ENCODE peak calls at places on chromosomes 2 and 18, in five cellular contexts. One of them, this sample, is unnamed.

GRCh38 chr2:177254433-177255226 is 9.9 kb downstream of the NFE2L2 start:
- DNase-seq in transverse colon: peak; percentile 88
- DNase-seq in kidney epithelial cell: no peak
- DNase-seq in mammary epithelial cell: no peak
- DNase-seq in AG04450: no peak
- DNase-seq in this sample: peak; percentile 86

GRCh38 chr2:58146707-58147106 is 94.4 kb downstream of the FANCL start:
- DNase-seq in mammary epithelial cell: peak; percentile 64
- DNase-seq in AG04450: no peak
- DNase-seq in transverse colon: no peak
- DNase-seq in kidney epithelial cell: peak; percentile 29
- DNase-seq in this sample: no peak

GRCh38 chr2:15223887-15224286 is 337.2 kb downstream of the NBAS start:
- DNase-seq in mammary epithelial cell: peak; percentile 84
- DNase-seq in AG04450: peak; percentile 42
- DNase-seq in transverse colon: no peak
- DNase-seq in kidney epithelial cell: peak; percentile 51
- DNase-seq in this sample: no peak

GRCh38 chr18:23924813-23925212 is 89.7 kb upstream of the TTC39C start:
- DNase-seq in mammary epithelial cell: no peak
- DNase-seq in kidney epithelial cell: peak; percentile 25
- DNase-seq in transverse colon: no peak
- DNase-seq in AG04450: no peak
- DNase-seq in this sample: no peak

GRCh38 chr2:215950009-215950408 is 63.3 kb downstream of the MREG start:
- DNase-seq in transverse colon: no peak
- DNase-seq in kidney epithelial cell: peak; percentile 23
- DNase-seq in AG04450: no peak
- DNase-seq in mammary epithelial cell: peak; percentile 60
- DNase-seq in this sample: no peak

GRCh38 chr2:95023222-95023597 is 2.3 kb upstream of the MAL start:
- DNase-seq in mammary epithelial cell: peak; percentile 28
- DNase-seq in kidney epithelial cell: no peak
- DNase-seq in transverse colon: no peak
- DNase-seq in AG04450: no peak
- DNase-seq in this sample: peak; percentile 47

GRCh38 chr2:134359367-134360081 is 105.7 kb downstream of the MGAT5 start:
- DNase-seq in mammary epithelial cell: peak; percentile 60
- DNase-seq in transverse colon: peak; percentile 50
- DNase-seq in AG04450: peak; percentile 24
- DNase-seq in kidney epithelial cell: no peak
- DNase-seq in this sample: no peak

GRCh38 chr2:120444691-120445240 is 98.8 kb downstream of the INHBB start:
- DNase-seq in AG04450: no peak
- DNase-seq in mammary epithelial cell: no peak
- DNase-seq in kidney epithelial cell: no peak
- DNase-seq in transverse colon: no peak
- DNase-seq in this sample: no peak

GRCh38 chr2:111160758-111161157 is 40.0 kb downstream of the BCL2L11 start:
- DNase-seq in kidney epithelial cell: peak; percentile 45
- DNase-seq in AG04450: peak; percentile 61
- DNase-seq in transverse colon: no peak
- DNase-seq in mammary epithelial cell: peak; percentile 82
- DNase-seq in this sample: no peak

GRCh38 chr2:221780281-221780688 is 208.2 kb upstream of the EPHA4 start:
- DNase-seq in kidney epithelial cell: no peak
- DNase-seq in mammary epithelial cell: peak; percentile 22
- DNase-seq in transverse colon: no peak
- DNase-seq in AG04450: peak; percentile 6
- DNase-seq in this sample: no peak

GRCh38 chr2:70935468-70936164 is at the start of gene ATP6V1B1:
- DNase-seq in kidney epithelial cell: no peak
- DNase-seq in transverse colon: no peak
- DNase-seq in AG04450: no peak
- DNase-seq in mammary epithelial cell: no peak
- DNase-seq in this sample: peak; percentile 6

GRCh38 chr2:145835665-145836064 is 1315.7 kb upstream of the ZEB2 start:
- DNase-seq in AG04450: no peak
- DNase-seq in mammary epithelial cell: no peak
- DNase-seq in transverse colon: no peak
- DNase-seq in kidney epithelial cell: no peak
- DNase-seq in this sample: no peak

GRCh38 chr2:120979398-120979797 is 243.7 kb downstream of the GLI2 start:
- DNase-seq in kidney epithelial cell: no peak
- DNase-seq in AG04450: no peak
- DNase-seq in mammary epithelial cell: no peak
- DNase-seq in transverse colon: no peak
- DNase-seq in this sample: no peak

GRCh38 chr18:32772580-32773186 is at the start of gene KLHL14:
- DNase-seq in mammary epithelial cell: no peak
- DNase-seq in kidney epithelial cell: no peak
- DNase-seq in AG04450: no peak
- DNase-seq in transverse colon: no peak
- DNase-seq in this sample: peak; percentile 48

GRCh38 chr2:210477496-210477895 is 937 bp upstream of the LANCL1 start:
- DNase-seq in mammary epithelial cell: peak; percentile 70
- DNase-seq in kidney epithelial cell: no peak
- DNase-seq in AG04450: peak; percentile 23
- DNase-seq in transverse colon: no peak
- DNase-seq in this sample: no peak

GRCh38 chr2:119384971-119385370 is 18.2 kb downstream of the DBI start:
- DNase-seq in kidney epithelial cell: no peak
- DNase-seq in AG04450: no peak
- DNase-seq in mammary epithelial cell: no peak
- DNase-seq in transverse colon: no peak
- DNase-seq in this sample: no peak

GRCh38 chr2:145411493-145411892 is 891.6 kb upstream of the ZEB2 start:
- DNase-seq in AG04450: no peak
- DNase-seq in transverse colon: no peak
- DNase-seq in mammary epithelial cell: no peak
- DNase-seq in kidney epithelial cell: no peak
- DNase-seq in this sample: peak; percentile 65

GRCh38 chr2:170716851-170717598 is 1.9 kb downstream of the SP5 start:
- DNase-seq in mammary epithelial cell: no peak
- DNase-seq in AG04450: no peak
- DNase-seq in transverse colon: peak; percentile 25
- DNase-seq in kidney epithelial cell: no peak
- DNase-seq in this sample: peak; percentile 53
- H3K27me3 ChIP-seq in mammary epithelial cell: peaks cover 61% of the 10 kb centered on the region
- H3K27me3 ChIP-seq in AG04450: peaks cover 57% of the 10 kb centered on the region
- H3K27me3 ChIP-seq in transverse colon: peaks cover 87% of the 10 kb centered on the region
- H3K27me3 ChIP-seq in kidney epithelial cell: peaks cover 60% of the 10 kb centered on the region
- H3K27me3 ChIP-seq in this sample: no peaks in the 10 kb centered on the region

GRCh38 chr2:83106853-83107252 is 1352.2 kb downstream of the SUCLG1 start:
- DNase-seq in mammary epithelial cell: no peak
- DNase-seq in transverse colon: no peak
- DNase-seq in AG04450: no peak
- DNase-seq in kidney epithelial cell: no peak
- DNase-seq in this sample: no peak
- H3K27me3 ChIP-seq in mammary epithelial cell: no peaks in the 10 kb centered on the region
- H3K27me3 ChIP-seq in transverse colon: no peaks in the 10 kb centered on the region
- H3K27me3 ChIP-seq in AG04450: no peaks in the 10 kb centered on the region
- H3K27me3 ChIP-seq in kidney epithelial cell: no peaks in the 10 kb centered on the region
- H3K27me3 ChIP-seq in this sample: no peaks in the 10 kb centered on the region

GRCh38 chr2:131557558-131558321 is 30.1 kb downstream of the CCDC74A start:
- DNase-seq in kidney epithelial cell: no peak
- DNase-seq in transverse colon: no peak
- DNase-seq in mammary epithelial cell: no peak
- DNase-seq in AG04450: no peak
- DNase-seq in this sample: no peak
- H3K27me3 ChIP-seq in kidney epithelial cell: no peaks in the 10 kb centered on the region
- H3K27me3 ChIP-seq in transverse colon: peaks cover 6% of the 10 kb centered on the region
- H3K27me3 ChIP-seq in mammary epithelial cell: no peaks in the 10 kb centered on the region
- H3K27me3 ChIP-seq in AG04450: peaks cover 3% of the 10 kb centered on the region
- H3K27me3 ChIP-seq in this sample: no peaks in the 10 kb centered on the region

GRCh38 chr2:176125215-176126054 is 2.9 kb downstream of the HOXD9 start:
- DNase-seq in kidney epithelial cell: no peak
- DNase-seq in transverse colon: no peak
- DNase-seq in AG04450: no peak
- DNase-seq in mammary epithelial cell: no peak
- DNase-seq in this sample: no peak

GRCh38 chr2:176127769-176128072 is 1.8 kb upstream of the HOXD8 start:
- DNase-seq in AG04450: no peak
- DNase-seq in kidney epithelial cell: no peak
- DNase-seq in mammary epithelial cell: no peak
- DNase-seq in transverse colon: no peak
- DNase-seq in this sample: no peak

GRCh38 chr2:176128172-176129012 is 1.1 kb upstream of the HOXD8 start:
- DNase-seq in kidney epithelial cell: no peak
- DNase-seq in mammary epithelial cell: no peak
- DNase-seq in AG04450: no peak
- DNase-seq in transverse colon: no peak
- DNase-seq in this sample: no peak

GRCh38 chr2:176129013-176129796 is at the start of gene HOXD8:
- DNase-seq in kidney epithelial cell: no peak
- DNase-seq in mammary epithelial cell: no peak
- DNase-seq in transverse colon: peak; percentile 75
- DNase-seq in AG04450: no peak
- DNase-seq in this sample: no peak

GRCh38 chr2:176126929-176127768 is 2.4 kb upstream of the HOXD8 start:
- DNase-seq in mammary epithelial cell: no peak
- DNase-seq in transverse colon: peak; percentile 79
- DNase-seq in kidney epithelial cell: no peak
- DNase-seq in AG04450: peak; percentile 29
- DNase-seq in this sample: peak; percentile 87
- H3K27me3 ChIP-seq in mammary epithelial cell: peaks cover 88% of the 10 kb centered on the region
- H3K27me3 ChIP-seq in transverse colon: peaks cover 93% of the 10 kb centered on the region
- H3K27me3 ChIP-seq in kidney epithelial cell: no peaks in the 10 kb centered on the region
- H3K27me3 ChIP-seq in AG04450: peaks cover 84% of the 10 kb centered on the region
- H3K27me3 ChIP-seq in this sample: peaks cover 46% of the 10 kb centered on the region

DNA sequence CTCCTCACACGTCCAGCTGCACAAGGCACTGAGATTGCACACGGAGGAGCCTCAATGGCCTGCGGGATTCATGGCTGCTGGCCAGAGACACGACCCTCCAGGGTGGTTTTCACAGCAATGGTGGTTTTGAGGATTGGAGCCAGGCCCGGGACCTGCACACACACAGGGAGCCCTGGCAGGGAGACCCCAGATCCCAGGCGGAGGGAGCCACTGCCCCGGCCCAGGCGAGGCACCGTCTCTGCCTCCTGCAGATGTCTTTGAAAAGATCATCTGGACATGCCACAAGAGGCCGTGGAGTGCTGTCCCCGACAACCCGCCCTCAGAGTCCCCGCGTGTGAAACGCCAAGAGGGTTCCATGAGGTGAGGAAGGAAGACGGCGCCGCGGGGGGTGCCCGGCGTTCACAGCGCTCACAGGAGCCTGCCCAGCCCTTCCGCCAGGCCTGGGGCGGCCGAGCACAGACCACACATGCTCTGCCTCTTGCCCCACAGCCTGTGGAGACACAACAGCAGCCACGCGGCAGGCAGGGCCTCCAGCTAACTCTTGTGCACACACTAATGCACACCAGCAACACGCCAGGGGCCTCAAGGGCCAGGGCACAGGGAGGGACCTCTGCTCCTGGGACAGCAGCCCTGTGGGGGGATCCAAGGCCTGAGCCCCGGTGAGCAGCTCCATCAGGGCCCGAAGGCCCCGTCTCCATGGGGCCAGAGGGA is 72.8 kb upstream of the CTDP1 start:
- DNase-seq in kidney epithelial cell: no peak
- DNase-seq in mammary epithelial cell: no peak
- DNase-seq in AG04450: no peak
- DNase-seq in transverse colon: peak; percentile 3
- DNase-seq in this sample: peak; percentile 36
- H3K27me3 ChIP-seq in kidney epithelial cell: peaks cover 9% of the 10 kb centered on the region
- H3K27me3 ChIP-seq in mammary epithelial cell: no peaks in the 10 kb centered on the region
- H3K27me3 ChIP-seq in AG04450: peaks cover 2% of the 10 kb centered on the region
- H3K27me3 ChIP-seq in transverse colon: no peaks in the 10 kb centered on the region
- H3K27me3 ChIP-seq in this sample: no peaks in the 10 kb centered on the region

GRCh38 chr18:48106498-48106897 is 176.0 kb upstream of the SMAD2 start:
- DNase-seq in kidney epithelial cell: no peak
- DNase-seq in mammary epithelial cell: no peak
- DNase-seq in transverse colon: no peak
- DNase-seq in AG04450: no peak
- DNase-seq in this sample: no peak

GRCh38 chr18:48106976-48107781 is 176.7 kb upstream of the SMAD2 start:
- DNase-seq in kidney epithelial cell: no peak
- DNase-seq in transverse colon: peak; percentile 34
- DNase-seq in AG04450: no peak
- DNase-seq in mammary epithelial cell: no peak
- DNase-seq in this sample: peak; percentile 51

GRCh38 chr18:48105317-48105716 is 174.9 kb upstream of the SMAD2 start:
- DNase-seq in kidney epithelial cell: no peak
- DNase-seq in transverse colon: no peak
- DNase-seq in mammary epithelial cell: no peak
- DNase-seq in AG04450: no peak
- DNase-seq in this sample: no peak

GRCh38 chr18:48108136-48108535 is 177.7 kb upstream of the SMAD2 start:
- DNase-seq in mammary epithelial cell: no peak
- DNase-seq in AG04450: no peak
- DNase-seq in kidney epithelial cell: no peak
- DNase-seq in transverse colon: no peak
- DNase-seq in this sample: no peak

GRCh38 chr18:48104703-48105102 is 174.2 kb upstream of the SMAD2 start:
- DNase-seq in mammary epithelial cell: no peak
- DNase-seq in transverse colon: peak; percentile 37
- DNase-seq in AG04450: no peak
- DNase-seq in kidney epithelial cell: no peak
- DNase-seq in this sample: no peak
- H3K27me3 ChIP-seq in mammary epithelial cell: no peaks in the 10 kb centered on the region
- H3K27me3 ChIP-seq in transverse colon: no peaks in the 10 kb centered on the region
- H3K27me3 ChIP-seq in AG04450: peaks cover 3% of the 10 kb centered on the region
- H3K27me3 ChIP-seq in kidney epithelial cell: peaks cover 36% of the 10 kb centered on the region
- H3K27me3 ChIP-seq in this sample: no peaks in the 10 kb centered on the region

GRCh38 chr2:172108587-172108930 is 5.9 kb upstream of the DLX2 start:
- DNase-seq in kidney epithelial cell: no peak
- DNase-seq in mammary epithelial cell: no peak
- DNase-seq in transverse colon: no peak
- DNase-seq in AG04450: no peak
- DNase-seq in this sample: no peak
- H3K27me3 ChIP-seq in kidney epithelial cell: peaks cover 34% of the 10 kb centered on the region
- H3K27me3 ChIP-seq in mammary epithelial cell: no peaks in the 10 kb centered on the region
- H3K27me3 ChIP-seq in transverse colon: peaks cover 78% of the 10 kb centered on the region
- H3K27me3 ChIP-seq in AG04450: no peaks in the 10 kb centered on the region
- H3K27me3 ChIP-seq in this sample: peaks cover 41% of the 10 kb centered on the region

DNA sequence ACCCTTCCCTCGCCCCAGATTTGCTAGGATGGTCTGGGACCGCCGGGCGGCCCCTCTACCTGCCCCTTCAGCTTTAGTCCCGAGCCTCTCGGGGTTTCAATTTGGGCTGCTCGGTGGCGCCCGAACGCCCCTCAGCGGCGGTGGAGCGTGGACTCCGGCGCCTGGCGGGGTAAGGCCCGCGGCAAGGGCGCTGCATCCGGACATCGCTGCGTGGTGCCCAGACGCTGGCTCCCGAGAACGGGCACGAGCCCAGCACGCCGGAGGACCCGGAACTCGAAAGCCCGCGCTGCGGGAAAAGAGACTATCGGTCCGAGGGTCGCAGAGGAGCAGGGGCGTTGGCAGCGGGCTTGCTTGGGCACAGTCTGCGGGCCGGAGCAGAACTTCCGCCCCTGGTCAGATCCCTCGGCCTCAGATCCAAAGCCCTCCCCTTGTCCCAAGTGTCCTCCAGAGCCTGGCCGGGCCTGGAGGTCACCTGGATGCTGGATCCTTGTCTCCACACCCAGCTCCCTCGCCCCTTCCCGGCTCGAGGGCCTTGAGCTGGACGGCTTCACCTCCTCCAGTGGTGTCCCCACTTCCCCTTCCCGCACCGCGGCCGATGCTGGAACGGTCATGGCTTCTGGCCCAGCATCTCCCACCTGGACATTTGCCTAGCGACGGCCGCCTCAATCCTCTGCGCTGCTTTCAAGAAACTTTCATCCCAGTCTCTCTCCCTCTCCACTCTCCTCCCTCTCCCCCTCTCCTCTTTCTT is 2.9 kb upstream of the OTX1 start:
- DNase-seq in mammary epithelial cell: no peak
- DNase-seq in kidney epithelial cell: no peak
- DNase-seq in transverse colon: peak; percentile 7
- DNase-seq in AG04450: no peak
- DNase-seq in this sample: no peak
- H3K27me3 ChIP-seq in mammary epithelial cell: no peaks in the 10 kb centered on the region
- H3K27me3 ChIP-seq in kidney epithelial cell: peaks cover 62% of the 10 kb centered on the region
- H3K27me3 ChIP-seq in transverse colon: peaks cover 88% of the 10 kb centered on the region
- H3K27me3 ChIP-seq in AG04450: peaks cover 55% of the 10 kb centered on the region
- H3K27me3 ChIP-seq in this sample: peaks cover 38% of the 10 kb centered on the region

This sample was measured in Peyer's patch.